ENCODE peak calls at places on chromosome 16, in seven cellular contexts. A, J, Z, C, S, X and Y are unnamed samples.

GRCh38 chr16:75837681-75838080 is 111.4 kb upstream of the CPHXL start:
- DNase-seq in A (no peak), J (no peak), Z (no peak), C (no peak), S (no peak), X (no peak), Y (no peak)

GRCh38 chr16:71929048-71929447 is 33.7 kb downstream of the IST1 start:
- DNase-seq in A (peak), J (no peak), Z (no peak), C (no peak), S (no peak), X (no peak), Y (no peak)

GRCh38 chr16:23359092-23359760 is 57.1 kb downstream of the SCNN1B start:
- DNase-seq in A (no peak), J (no peak), Z (no peak), C (no peak), S (no peak), X (no peak), Y (no peak)

GRCh38 chr16:30904114-30904780 is 7.8 kb downstream of the CTF1 start:
- DNase-seq in A (no peak), J (no peak), Z (no peak), C (no peak), S (no peak), X (no peak), Y (peak)

GRCh38 chr16:85187002-85187401 is 74.7 kb upstream of the CIBAR2 start:
- DNase-seq in A (peak), J (no peak), Z (no peak), C (no peak), S (peak), X (no peak), Y (no peak)

GRCh38 chr16:71622088-71622487 is 3.9 kb upstream of the MARVELD3 start:
- DNase-seq in A (no peak), J (no peak), Z (no peak), C (no peak), S (no peak), X (no peak), Y (no peak)

GRCh38 chr16:68244903-68245853 is at the start of gene PLA2G15:
- DNase-seq in A (peak), J (peak), Z (peak), C (peak), S (peak), X (peak), Y (peak)

GRCh38 chr16:25006504-25007055 is 8.6 kb downstream of the ARHGAP17 start:
- DNase-seq in A (peak), J (no peak), Z (no peak), C (no peak), S (no peak), X (no peak), Y (no peak)

GRCh38 chr16:75265911-75266701 is 14.7 kb upstream of the BCAR1 start:
- DNase-seq in A (peak), J (no peak), Z (peak), C (peak), S (peak), X (peak), Y (peak)

GRCh38 chr16:57892447-57893096 is 78.4 kb downstream of the CNGB1 start:
- DNase-seq in A (no peak), J (no peak), Z (no peak), C (no peak), S (no peak), X (no peak), Y (no peak)

GRCh38 chr16:27625050-27625697 is 75.2 kb downstream of the KATNIP start:
- DNase-seq in A (peak), J (no peak), Z (no peak), C (no peak), S (no peak), X (no peak), Y (no peak)

GRCh38 chr16:46757339-46758050 is 9.4 kb upstream of the MYLK3 start:
- DNase-seq in A (no peak), J (no peak), Z (peak), C (no peak), S (peak), X (no peak), Y (no peak)

GRCh38 chr16:2782583-2783351 is 4.6 kb downstream of the PRSS33 start:
- DNase-seq in A (no peak), J (no peak), Z (peak), C (no peak), S (no peak), X (no peak), Y (no peak)

GRCh38 chr16:73058616-73059409 is 10.9 kb upstream of the ZFHX3 start:
- DNase-seq in A (peak), J (no peak), Z (no peak), C (peak), S (peak), X (peak), Y (peak)

GRCh38 chr16:72487283-72487682 is 315.3 kb upstream of the PMFBP1 start:
- DNase-seq in A (no peak), J (no peak), Z (no peak), C (no peak), S (no peak), X (no peak), Y (no peak)

GRCh38 chr16:10876799-10877341 is at the start of gene CIITA:
- DNase-seq in A (peak), J (no peak), Z (peak), C (no peak), S (peak), X (peak), Y (peak)

GRCh38 chr16:24538756-24539294 is 541 bp upstream of the RBBP6 start:
- DNase-seq in A (no peak), J (no peak), Z (no peak), C (no peak), S (peak), X (no peak), Y (no peak)

GRCh38 chr16:73020409-73020884 is 27.5 kb downstream of the ZFHX3 start:
- DNase-seq in A (peak), J (no peak), Z (peak), C (no peak), S (peak), X (peak), Y (no peak)

GRCh38 chr16:89188064-89188441 is 12.3 kb downstream of the SLC22A31 start:
- DNase-seq in A (no peak), J (no peak), Z (no peak), C (peak), S (peak), X (peak), Y (no peak)

GRCh38 chr16:24163935-24164334 is 92.2 kb upstream of the CACNG3 start:
- DNase-seq in A (no peak), J (no peak), Z (no peak), C (no peak), S (no peak), X (no peak), Y (no peak)

GRCh38 chr16:84791501-84791900 is 28.3 kb upstream of the CRISPLD2 start:
- DNase-seq in A (no peak), J (no peak), Z (no peak), C (no peak), S (no peak), X (no peak), Y (no peak)

GRCh38 chr16:11005611-11005975 is 61.2 kb downstream of the CLEC16A start:
- DNase-seq in A (peak), J (no peak), Z (no peak), C (no peak), S (no peak), X (no peak), Y (no peak)

GRCh38 chr16:73149329-73149728 is 101.4 kb upstream of the ZFHX3 start:
- DNase-seq in A (no peak), J (no peak), Z (no peak), C (no peak), S (no peak), X (no peak), Y (no peak)

GRCh38 chr16:75341934-75342811 is 90.7 kb upstream of the BCAR1 start:
- DNase-seq in A (peak), J (no peak), Z (peak), C (no peak), S (no peak), X (no peak), Y (no peak)

GRCh38 chr16:25512041-25512440 is 179.7 kb upstream of the HS3ST4 start:
- DNase-seq in A (no peak), J (no peak), Z (no peak), C (no peak), S (no peak), X (no peak), Y (no peak)

GRCh38 chr16:647173-647902 is 1.8 kb upstream of the WDR90 start:
- DNase-seq in A (no peak), J (no peak), Z (no peak), C (no peak), S (no peak), X (peak), Y (no peak)

GRCh38 chr16:1519831-1520230 is 13.6 kb upstream of the TMEM204 start:
- DNase-seq in A (no peak), J (no peak), Z (no peak), C (no peak), S (no peak), X (no peak), Y (no peak)

GRCh38 chr16:75535901-75536300 is at the start of gene CHST5:
- DNase-seq in A (no peak), J (no peak), Z (no peak), C (no peak), S (no peak), X (no peak), Y (no peak)

GRCh38 chr16:58428621-58429557 is 36.6 kb downstream of the GINS3 start:
- DNase-seq in A (no peak), J (no peak), Z (no peak), C (no peak), S (no peak), X (no peak), Y (no peak)

GRCh38 chr16:4766875-4767628 is at the start of gene ZNF500:
- DNase-seq in A (peak), J (peak), Z (peak), C (peak), S (peak), X (peak), Y (peak)

GRCh38 chr16:4771646-4772045 is 4.7 kb upstream of the ZNF500 start:
- DNase-seq in A (no peak), J (no peak), Z (no peak), C (no peak), S (no peak), X (no peak), Y (no peak)

GRCh38 chr16:4767872-4768548 is 1.0 kb upstream of the ZNF500 start:
- DNase-seq in A (no peak), J (no peak), Z (peak), C (no peak), S (no peak), X (no peak), Y (no peak)

GRCh38 chr16:4769306-4769638 is 2.3 kb upstream of the ZNF500 start:
- DNase-seq in A (no peak), J (no peak), Z (no peak), C (no peak), S (no peak), X (no peak), Y (no peak)

DNA sequence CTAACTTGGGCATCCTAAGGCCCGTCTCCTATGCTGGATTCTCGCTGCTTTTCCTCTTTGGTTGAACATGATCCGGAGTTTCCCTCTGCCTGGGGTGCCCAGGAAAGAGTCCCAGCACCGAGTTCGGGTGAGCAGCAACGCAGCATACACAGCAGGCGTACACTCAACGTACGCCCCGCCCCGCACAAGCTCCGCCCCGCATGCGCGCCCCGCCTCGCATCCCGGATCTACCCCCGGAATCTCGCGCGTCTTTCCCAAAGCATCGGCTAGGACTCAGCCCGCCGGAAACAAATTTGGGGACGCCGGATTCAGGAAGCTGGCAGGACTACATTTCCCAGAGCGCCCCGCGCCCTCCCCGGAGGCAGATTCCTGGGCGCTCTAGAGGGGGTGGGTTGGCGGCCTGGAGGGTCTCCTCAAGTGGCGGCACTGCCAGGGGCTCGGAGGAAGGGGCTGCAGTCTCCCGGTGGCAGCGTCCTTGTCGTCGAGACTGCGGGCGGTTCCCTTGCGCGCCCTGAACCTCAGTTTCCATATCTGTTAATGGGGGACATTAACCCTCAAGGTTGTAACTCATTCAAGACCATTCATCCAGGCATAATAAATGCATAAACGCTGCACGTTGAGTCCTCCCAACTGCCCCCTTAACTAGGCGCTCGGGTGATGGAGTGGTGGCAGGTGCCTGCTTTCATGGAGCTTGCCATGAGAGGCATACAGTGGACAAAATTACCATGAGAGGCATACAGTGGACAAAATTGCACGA is 1.8 kb upstream of the ZNF500 start:
- DNase-seq in A (peak), J (peak), Z (peak), C (peak), S (peak), X (peak), Y (peak)
- TF ChIP-seq CTCF in A (no peak), J (no peak), Z (no peak), C (no peak), S (no peak), X (no peak), Y (no peak)

GRCh38 chr16:5505093-5505887 is 407.7 kb upstream of the EEF2KMT start:
- DNase-seq in A (no peak), J (no peak), Z (no peak), C (no peak), S (no peak), X (no peak), Y (no peak)
- TF ChIP-seq CTCF in A (no peak), J (no peak), Z (no peak), C (no peak), S (no peak), X (no peak), Y (no peak)

DNA sequence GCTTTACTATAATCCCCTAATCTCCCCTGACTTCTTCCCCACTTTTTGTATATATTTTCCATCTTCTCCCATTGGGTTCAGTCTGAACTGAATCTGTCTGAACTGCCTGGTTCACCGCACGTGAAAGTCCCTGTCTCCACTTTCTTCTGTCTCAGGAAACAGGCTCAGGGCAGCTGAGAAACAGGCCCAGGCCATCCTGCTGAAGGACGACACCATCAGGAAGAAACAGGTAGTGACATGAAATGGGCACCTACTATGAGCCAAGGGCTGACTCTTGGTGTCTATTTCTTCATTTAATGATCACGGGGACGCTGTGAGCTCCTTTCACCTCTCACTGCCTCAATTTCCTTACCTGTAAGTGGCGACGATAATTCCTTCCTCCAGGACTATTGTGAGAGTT is 90.5 kb upstream of the HSBP1 start:
- DNase-seq in A (no peak), J (no peak), Z (no peak), C (no peak), S (no peak), X (no peak), Y (no peak)
- TF ChIP-seq CTCF in A (no peak), J (no peak), Z (no peak), C (no peak), S (no peak), X (no peak), Y (no peak)

DNA sequence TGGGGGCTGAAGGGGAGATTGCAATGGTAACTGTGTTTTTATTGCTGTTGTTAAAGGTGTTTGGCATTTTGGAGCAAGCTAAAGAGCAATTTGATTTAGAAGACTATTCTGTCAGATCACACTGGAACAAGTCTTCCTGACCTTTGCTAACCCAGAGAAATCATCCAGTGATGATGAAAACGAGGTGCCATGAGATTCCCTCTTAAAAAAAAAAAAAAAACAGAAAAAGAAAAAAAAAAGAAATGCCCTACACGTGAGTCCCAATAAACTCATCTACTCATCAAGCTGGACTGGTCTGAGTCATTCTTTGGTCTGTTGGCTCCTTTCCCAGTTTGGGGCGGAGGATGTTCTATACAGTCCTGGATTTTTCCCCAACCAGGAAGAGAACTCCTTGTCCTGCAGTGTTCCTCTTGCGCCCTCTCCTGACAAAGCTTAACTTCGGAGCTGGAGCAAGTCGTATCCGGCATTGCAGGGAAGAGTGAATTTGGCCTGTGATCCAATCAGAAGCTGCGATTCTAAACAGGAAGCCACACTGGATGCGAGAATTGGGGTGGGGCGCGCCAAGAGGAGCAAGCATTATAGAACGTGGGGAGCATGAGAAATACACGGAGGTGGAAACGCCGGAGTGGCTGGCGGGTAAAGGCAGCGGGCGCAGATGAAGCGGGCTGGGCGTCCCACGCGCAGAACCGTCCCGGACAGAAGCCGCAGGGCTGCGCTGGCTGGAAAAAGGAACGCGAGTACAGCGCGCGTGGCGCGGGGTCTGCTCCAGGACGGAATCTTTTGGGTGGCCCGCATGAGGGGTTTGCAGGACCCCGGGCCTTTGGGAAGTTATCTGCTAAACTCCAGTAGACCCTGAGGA is 22.4 kb upstream of the CRYM start:
- DNase-seq in A (peak), J (no peak), Z (peak), C (peak), S (peak), X (peak), Y (peak)
- TF ChIP-seq CTCF in A (peak), J (no peak), Z (peak), C (peak), S (peak), X (peak), Y (peak)

GRCh38 chr16:69395859-69396186 is 10.0 kb upstream of the TERF2 start:
- DNase-seq in A (no peak), J (no peak), Z (no peak), C (no peak), S (no peak), X (no peak), Y (no peak)

GRCh38 chr16:69396187-69397061 is 10.6 kb upstream of the TERF2 start:
- DNase-seq in A (peak), J (peak), Z (peak), C (peak), S (no peak), X (peak), Y (peak)

GRCh38 chr16:69399361-69399760 is 13.6 kb upstream of the TERF2 start:
- DNase-seq in A (peak), J (no peak), Z (no peak), C (no peak), S (no peak), X (no peak), Y (no peak)

GRCh38 chr16:69393898-69394849 is 8.4 kb upstream of the TERF2 start:
- DNase-seq in A (peak), J (no peak), Z (no peak), C (no peak), S (no peak), X (no peak), Y (no peak)

GRCh38 chr16:69397821-69398521 is 12.2 kb upstream of the TERF2 start:
- DNase-seq in A (peak), J (no peak), Z (peak), C (no peak), S (no peak), X (no peak), Y (no peak)
- TF ChIP-seq CTCF in A (peak), J (no peak), Z (peak), C (peak), S (peak), X (no peak), Y (peak)

GRCh38 chr16:70472786-70473433 is 18.5 kb downstream of the FCSK start:
- DNase-seq in A (no peak), J (no peak), Z (no peak), C (no peak), S (peak), X (no peak), Y (no peak)

GRCh38 chr16:70475054-70475871 is 20.9 kb downstream of the FCSK start:
- DNase-seq in A (no peak), J (no peak), Z (no peak), C (no peak), S (no peak), X (no peak), Y (no peak)

GRCh38 chr16:70474320-70475053 is 20.1 kb downstream of the FCSK start:
- DNase-seq in A (no peak), J (no peak), Z (no peak), C (no peak), S (no peak), X (no peak), Y (no peak)

GRCh38 chr16:70470927-70471341 is 16.5 kb downstream of the FCSK start:
- DNase-seq in A (no peak), J (no peak), Z (peak), C (peak), S (no peak), X (no peak), Y (no peak)

GRCh38 chr16:70473446-70474319 is 19.3 kb downstream of the FCSK start:
- DNase-seq in A (no peak), J (no peak), Z (no peak), C (no peak), S (no peak), X (no peak), Y (no peak)
- TF ChIP-seq CTCF in A (no peak), J (no peak), Z (no peak), C (no peak), S (no peak), X (no peak), Y (peak)

DNA sequence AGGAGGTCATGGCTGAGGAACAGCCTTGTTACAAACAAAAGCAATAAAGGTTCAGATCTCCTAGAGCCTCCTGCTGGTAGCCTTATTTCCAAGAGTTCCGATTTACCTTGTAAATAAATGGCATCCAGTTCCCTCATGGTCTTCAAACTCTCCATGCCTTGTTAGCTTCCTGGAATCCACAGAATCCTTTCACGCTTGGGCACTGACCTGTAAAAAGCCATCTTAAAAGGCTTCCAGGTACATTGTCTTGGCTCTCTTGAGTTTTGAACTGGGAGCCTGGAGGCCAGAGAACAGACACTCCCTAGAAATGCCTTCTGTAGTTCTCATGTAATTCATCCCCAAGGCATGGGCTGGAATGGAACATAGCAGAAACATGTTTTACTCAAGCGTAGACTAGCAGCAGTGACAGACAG is 207.9 kb downstream of the SNX29 start:
- DNase-seq in A (no peak), J (no peak), Z (no peak), C (no peak), S (no peak), X (no peak), Y (no peak)
- TF ChIP-seq CTCF in A (no peak), J (no peak), Z (no peak), C (no peak), S (no peak), X (no peak), Y (no peak)